ENCODE peak calls at places on chromosomes 6 and 20, in six cellular contexts. V is endothelial cell of umbilical vein, U is esophagus squamous epithelium, J is spleen, G is lower leg skin, C is adrenal gland. F is an unnamed sample.

GRCh38 chr20:36167826-36168634 is 13.5 kb downstream of the EPB41L1 start:
- DNase-seq in V (no peak), U (no peak), J (no peak), G (no peak), C (no peak), F (no peak)

GRCh38 chr6:41586564-41586963 is 40.4 kb downstream of the FOXP4 start:
- DNase-seq in V (no peak), U (no peak), J (no peak), G (no peak), C (peak), F (no peak)

GRCh38 chr20:36285746-36286447 is 20.2 kb upstream of the DLGAP4 start:
- DNase-seq in V (no peak), U (no peak), J (no peak), G (peak), C (peak), F (no peak)

GRCh38 chr6:134936927-134937326 is 13.0 kb downstream of the ALDH8A1 start:
- DNase-seq in V (no peak), U (no peak), J (no peak), G (peak), C (no peak), F (no peak)

GRCh38 chr6:158086706-158087518 is 81.2 kb downstream of the SERAC1 start:
- DNase-seq in V (no peak), U (no peak), J (no peak), G (no peak), C (peak), F (peak)

GRCh38 chr20:51769941-51770615 is 1.9 kb upstream of the ATP9A start:
- DNase-seq in V (peak), U (no peak), J (no peak), G (no peak), C (no peak), F (no peak)

GRCh38 chr20:50267041-50267865 is 76.6 kb downstream of the CEBPB start:
- DNase-seq in V (no peak), U (no peak), J (no peak), G (peak), C (peak), F (peak)

GRCh38 chr20:12827796-12828406 is 180.9 kb upstream of the SPTLC3 start:
- DNase-seq in V (no peak), U (no peak), J (no peak), G (no peak), C (no peak), F (no peak)

GRCh38 chr20:32743237-32744112 is at the start of gene COMMD7:
- DNase-seq in V (peak), U (no peak), J (peak), G (peak), C (peak), F (peak)

GRCh38 chr6:157227202-157228166 is 95.8 kb downstream of the TMEM242 start:
- DNase-seq in V (peak), U (no peak), J (no peak), G (peak), C (no peak), F (no peak)

GRCh38 chr6:31690231-31691077 is 9.6 kb upstream of the LY6G5C start:
- DNase-seq in V (peak), U (no peak), J (no peak), G (no peak), C (no peak), F (no peak)

GRCh38 chr6:30556714-30556963 is 350 bp upstream of the GNL1 start:
- DNase-seq in V (no peak), U (peak), J (peak), G (peak), C (peak), F (peak)

GRCh38 chr6:67952121-67952520 is 683.0 kb upstream of the ADGRB3 start:
- DNase-seq in V (no peak), U (no peak), J (no peak), G (no peak), C (no peak), F (no peak)

GRCh38 chr6:52724041-52724405 is 39.3 kb downstream of the GSTA2 start:
- DNase-seq in V (peak), U (no peak), J (no peak), G (no peak), C (no peak), F (no peak)

GRCh38 chr6:31956796-31957195 is 2.0 kb downstream of the NELFE start:
- DNase-seq in V (no peak), U (no peak), J (no peak), G (no peak), C (no peak), F (no peak)

GRCh38 chr6:39075010-39075738 is 26.6 kb downstream of the GLP1R start:
- DNase-seq in V (no peak), U (no peak), J (no peak), G (peak), C (peak), F (no peak)

GRCh38 chr20:44967207-44967807 is 995 bp downstream of the STK4 start:
- DNase-seq in V (peak), U (no peak), J (no peak), G (no peak), C (no peak), F (no peak)
- TF ChIP-seq POLR2A in V (no peak), U (peak), J (no peak), G (no peak), C (no peak), F (no peak)

GRCh38 chr6:18390476-18390875 is 3.3 kb downstream of the RNF144B start:
- DNase-seq in V (no peak), U (no peak), J (no peak), G (no peak), C (no peak), F (no peak)

GRCh38 chr6:18389479-18389878 is 2.3 kb downstream of the RNF144B start:
- DNase-seq in V (peak), U (no peak), J (no peak), G (no peak), C (no peak), F (no peak)

GRCh38 chr6:18392346-18392877 is 5.3 kb downstream of the RNF144B start:
- DNase-seq in V (no peak), U (no peak), J (no peak), G (no peak), C (no peak), F (no peak)

GRCh38 chr6:18388942-18389341 is 1.8 kb downstream of the RNF144B start:
- DNase-seq in V (peak), U (no peak), J (no peak), G (no peak), C (no peak), F (peak)

DNA sequence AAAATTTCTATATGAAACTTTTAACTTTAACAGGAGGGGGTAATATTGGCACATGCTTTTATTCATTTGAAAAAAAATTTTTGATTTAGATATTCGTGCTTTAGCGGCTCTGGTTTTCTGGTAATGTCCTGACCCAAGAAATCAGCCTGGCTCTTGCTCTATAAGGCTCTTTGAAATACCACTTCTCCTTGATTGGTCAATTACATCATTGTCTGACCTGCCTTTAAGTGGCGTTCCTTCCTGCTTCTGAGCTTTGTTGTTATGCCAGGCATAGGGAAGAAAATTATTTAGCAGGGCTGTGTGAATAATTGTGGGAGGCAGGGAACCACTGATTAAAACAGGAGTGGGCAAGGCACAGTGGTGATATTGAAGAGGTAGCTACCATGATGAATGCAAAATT is 3.9 kb downstream of the RNF144B start:
- DNase-seq in V (no peak), U (no peak), J (no peak), G (no peak), C (no peak), F (no peak)
- H3K4me3 ChIP-seq in V (peak), U (no peak), J (no peak), G (no peak), C (no peak), F (peak)

GRCh38 chr6:93318127-93318526 is 101.2 kb downstream of the EPHA7 start:
- DNase-seq in V (no peak), U (no peak), J (no peak), G (no peak), C (no peak), F (no peak)

GRCh38 chr6:93319304-93319703 is 100.1 kb downstream of the EPHA7 start:
- DNase-seq in V (no peak), U (no peak), J (no peak), G (no peak), C (no peak), F (no peak)

GRCh38 chr6:93317587-93317986 is 101.8 kb downstream of the EPHA7 start:
- DNase-seq in V (no peak), U (no peak), J (no peak), G (no peak), C (no peak), F (no peak)
- TF ChIP-seq CTCF in V (no peak), U (no peak), J (no peak), G (no peak), C (no peak), F (no peak)

GRCh38 chr20:4613184-4613583 is 108.5 kb upstream of the PRND start:
- DNase-seq in V (no peak), U (no peak), J (no peak), G (no peak), C (no peak), F (no peak)

GRCh38 chr20:4613718-4614620 is 107.7 kb upstream of the PRND start:
- DNase-seq in V (peak), U (peak), J (no peak), G (no peak), C (peak), F (peak)

GRCh38 chr20:4617484-4617883 is 104.2 kb upstream of the PRND start:
- DNase-seq in V (no peak), U (no peak), J (no peak), G (no peak), C (no peak), F (no peak)

DNA sequence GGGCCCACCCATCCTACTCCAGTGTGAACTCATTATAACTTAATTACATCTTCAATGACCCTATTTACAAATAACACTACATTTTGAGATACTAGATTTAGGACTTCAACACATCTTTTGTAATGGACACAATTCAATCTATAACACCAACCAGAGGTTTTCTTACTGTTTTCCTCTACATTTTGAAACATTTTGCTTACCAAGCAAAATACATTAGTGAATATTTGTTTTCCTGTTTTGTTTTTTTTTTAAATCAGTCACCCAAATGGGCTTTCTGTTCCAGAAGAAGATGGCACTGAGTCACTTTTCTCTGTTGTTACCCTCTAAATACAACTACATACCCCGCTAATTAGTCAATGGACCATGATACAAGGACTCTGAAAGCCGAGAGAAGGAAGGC is 104.7 kb upstream of the PRND start:
- DNase-seq in V (no peak), U (no peak), J (no peak), G (no peak), C (no peak), F (no peak)
- TF ChIP-seq POLR2A in V (no peak), U (no peak), J (no peak), G (no peak), C (no peak), F (no peak)

F was measured in thyroid gland.